ENCODE peak calls at places on chromosomes 4 and X, in five cellular contexts. One of them, this sample, is unnamed.

GRCh38 chr4:38075370-38076152 is 115.4 kb downstream of the PTTG2 start:
- DNase-seq in HEK293T: no peak
- DNase-seq in NCI-H748 treated with DMSO at 0.1 percent for 48 hours: no peak
- DNase-seq in effector CD4-positive, alpha-beta T cell: no peak
- DNase-seq in pancreas: no peak
- DNase-seq in this sample: peak; percentile 42

GRCh38 chrX:68936608-68937007 is 107.8 kb downstream of the EFNB1 start:
- DNase-seq in HEK293T: no peak
- DNase-seq in NCI-H748 treated with DMSO at 0.1 percent for 48 hours: no peak
- DNase-seq in effector CD4-positive, alpha-beta T cell: no peak
- DNase-seq in pancreas: no peak
- DNase-seq in this sample: peak; percentile 6

GRCh38 chrX:154056739-154057367 is 37.2 kb upstream of the IRAK1 start:
- DNase-seq in HEK293T: no peak
- DNase-seq in NCI-H748 treated with DMSO at 0.1 percent for 48 hours: no peak
- DNase-seq in effector CD4-positive, alpha-beta T cell: no peak
- DNase-seq in pancreas: no peak
- DNase-seq in this sample: peak; percentile 31

GRCh38 chr4:142128529-142128928 is 492.1 kb downstream of the IL15 start:
- DNase-seq in HEK293T: no peak
- DNase-seq in NCI-H748 treated with DMSO at 0.1 percent for 48 hours: no peak
- DNase-seq in effector CD4-positive, alpha-beta T cell: no peak
- DNase-seq in pancreas: no peak
- DNase-seq in this sample: no peak

GRCh38 chr4:30901781-30902479 is 181.8 kb downstream of the PCDH7 start:
- DNase-seq in HEK293T: peak; percentile 14
- DNase-seq in NCI-H748 treated with DMSO at 0.1 percent for 48 hours: no peak
- DNase-seq in effector CD4-positive, alpha-beta T cell: no peak
- DNase-seq in pancreas: no peak
- DNase-seq in this sample: no peak

GRCh38 chrX:24026403-24026801 is 584 bp downstream of the KLHL15 start:
- DNase-seq in HEK293T: no peak
- DNase-seq in NCI-H748 treated with DMSO at 0.1 percent for 48 hours: no peak
- DNase-seq in effector CD4-positive, alpha-beta T cell: no peak
- DNase-seq in pancreas: no peak
- DNase-seq in this sample: no peak

GRCh38 chr4:115249808-115250207 is 136.4 kb upstream of the NDST4 start:
- DNase-seq in HEK293T: no peak
- DNase-seq in NCI-H748 treated with DMSO at 0.1 percent for 48 hours: no peak
- DNase-seq in effector CD4-positive, alpha-beta T cell: no peak
- DNase-seq in pancreas: no peak
- DNase-seq in this sample: no peak

GRCh38 chrX:9493936-9494335 is 29.1 kb downstream of the TBL1X start:
- DNase-seq in HEK293T: no peak
- DNase-seq in NCI-H748 treated with DMSO at 0.1 percent for 48 hours: no peak
- DNase-seq in effector CD4-positive, alpha-beta T cell: no peak
- DNase-seq in pancreas: no peak
- DNase-seq in this sample: no peak

GRCh38 chr4:25900901-25901500 is 13.0 kb upstream of the SMIM20 start:
- DNase-seq in HEK293T: no peak
- DNase-seq in NCI-H748 treated with DMSO at 0.1 percent for 48 hours: no peak
- DNase-seq in effector CD4-positive, alpha-beta T cell: no peak
- DNase-seq in pancreas: no peak
- DNase-seq in this sample: no peak

GRCh38 chr4:19177616-19178015 is 1074.1 kb upstream of the SLIT2 start:
- DNase-seq in HEK293T: no peak
- DNase-seq in NCI-H748 treated with DMSO at 0.1 percent for 48 hours: no peak
- DNase-seq in effector CD4-positive, alpha-beta T cell: no peak
- DNase-seq in pancreas: no peak
- DNase-seq in this sample: no peak